ENCODE peak calls at places on chromosome 10, in four cellular contexts. B is T-helper 1 cell; S is anterior cingulate cortex; X is stimulated activated CD4-positive, alpha-beta T cell treated with anti-CD3 and anti-CD28 coated beads, Interleukin-15, amount 100 ng/mL, for 1 hour. K is an unnamed sample.

GRCh38 chr10:3452234-3452633 is 279.7 kb upstream of the PITRM1 start:
- DNase-seq in B (no peak), X (no peak), S (no peak), K (peak)

GRCh38 chr10:37710831-37711616 is 146.4 kb downstream of the ZNF248 start:
- DNase-seq in B (no peak), X (no peak), S (no peak), K (no peak)

GRCh38 chr10:79159785-79160184 is 91.0 kb downstream of the ZMIZ1 start:
- DNase-seq in B (no peak), S (no peak), X (no peak), K (peak)

GRCh38 chr10:38054361-38054797 is 39.8 kb upstream of the ZNF37A start:
- DNase-seq in X (no peak), S (no peak), B (no peak), K (peak)

GRCh38 chr10:105592468-105592867 is 951.4 kb downstream of the SORCS3 start:
- DNase-seq in S (no peak), B (no peak), X (no peak), K (no peak)

GRCh38 chr10:17033529-17034250 is 95.9 kb downstream of the CUBN start:
- DNase-seq in S (no peak), X (no peak), B (no peak), K (no peak)

GRCh38 chr10:59805043-59805442 is 51.8 kb upstream of the MRLN start:
- DNase-seq in S (no peak), B (no peak), X (no peak), K (peak)

GRCh38 chr10:13658864-13659685 is 72.3 kb downstream of the PRPF18 start:
- DNase-seq in B (no peak), S (peak), X (no peak), K (peak)

GRCh38 chr10:35822316-35822715 is 180.2 kb upstream of the FZD8 start:
- DNase-seq in S (peak), B (no peak), X (no peak), K (peak)